ENCODE peak calls at places on chromosomes 16 and 17, in ten cellular contexts. E, Y, O, B, K, C, G, J, Z and P are unnamed samples.
A peak's percentile ranks its signal among the peaks of the same experiment; 100 is the strongest.

GRCh38 chr16:48054881-48055601 is 100.8 kb downstream of the ABCC12 start:
- DNase-seq in E (peak; percentile 61), Y (peak; percentile 87), O (peak; percentile 71), B (peak; percentile 39), K (peak; percentile 85), C (no peak), G (no peak), J (peak; percentile 20), Z (peak; percentile 29), P (peak; percentile 21)

GRCh38 chr17:17351901-17352781 is 49.0 kb downstream of the NT5M start:
- DNase-seq in E (peak; percentile 86), Y (no peak), O (peak; percentile 55), B (peak; percentile 67), K (no peak), C (no peak), G (peak; percentile 49), J (no peak), Z (no peak), P (no peak)

GRCh38 chr17:50946891-50947843 is 81.0 kb upstream of the TOB1 start:
- DNase-seq in E (no peak), Y (no peak), O (no peak), B (no peak), K (no peak), C (no peak), G (no peak), J (no peak), Z (no peak), P (no peak)

GRCh38 chr17:3977387-3977786 is 13.2 kb upstream of the ATP2A3 start:
- DNase-seq in E (no peak), Y (no peak), O (no peak), B (no peak), K (no peak), C (no peak), G (no peak), J (no peak), Z (no peak), P (no peak)

GRCh38 chr17:40791808-40792436 is 7.8 kb downstream of the KRT28 start:
- DNase-seq in E (peak; percentile 35), Y (peak; percentile 61), O (no peak), B (peak; percentile 25), K (peak; percentile 60), C (no peak), G (no peak), J (no peak), Z (no peak), P (no peak)

GRCh38 chr16:22314661-22315626 is 17.7 kb downstream of the POLR3E start:
- DNase-seq in E (no peak), Y (no peak), O (no peak), B (no peak), K (no peak), C (no peak), G (no peak), J (no peak), Z (no peak), P (no peak)

GRCh38 chr17:57273471-57273870 is 17.1 kb downstream of the MSI2 start:
- DNase-seq in E (no peak), Y (no peak), O (no peak), B (no peak), K (no peak), C (no peak), G (no peak), J (no peak), Z (no peak), P (no peak)

GRCh38 chr17:2412561-2413021 is 11.7 kb upstream of the MNT start:
- DNase-seq in E (peak; percentile 70), Y (peak; percentile 72), O (no peak), B (peak; percentile 15), K (peak; percentile 58), C (no peak), G (no peak), J (no peak), Z (no peak), P (no peak)

GRCh38 chr16:66935319-66936011 is at the start of gene CES2:
- DNase-seq in E (peak; percentile 77), Y (peak; percentile 86), O (no peak), B (peak; percentile 41), K (peak; percentile 21), C (no peak), G (peak; percentile 55), J (no peak), Z (no peak), P (no peak)

GRCh38 chr16:61587526-61587925 is 448.7 kb downstream of the CDH8 start:
- DNase-seq in E (no peak), Y (no peak), O (no peak), B (no peak), K (no peak), C (no peak), G (no peak), J (no peak), Z (no peak), P (no peak)

GRCh38 chr17:75404739-75405364 is 626 bp downstream of the GRB2 start:
- DNase-seq in E (peak; percentile 37), Y (peak; percentile 40), O (peak; percentile 68), B (peak; percentile 53), K (peak; percentile 57), C (peak; percentile 26), G (peak; percentile 31), J (peak; percentile 52), Z (no peak), P (no peak)

GRCh38 chr16:9441021-9441420 is 349.6 kb downstream of the HAPSTR1 start:
- DNase-seq in E (no peak), Y (no peak), O (no peak), B (peak; percentile 9), K (peak; percentile 20), C (no peak), G (no peak), J (no peak), Z (no peak), P (no peak)

GRCh38 chr16:22270525-22270924 is 26.7 kb upstream of the POLR3E start:
- DNase-seq in E (no peak), Y (peak; percentile 29), O (no peak), B (no peak), K (no peak), C (no peak), G (no peak), J (no peak), Z (no peak), P (no peak)

GRCh38 chr16:66490774-66491715 is 58.9 kb downstream of the TK2 start:
- DNase-seq in E (no peak), Y (no peak), O (no peak), B (no peak), K (no peak), C (no peak), G (no peak), J (no peak), Z (no peak), P (no peak)

GRCh38 chr17:57939797-57940196 is 15.4 kb downstream of the CUEDC1 start:
- DNase-seq in E (no peak), Y (no peak), O (peak; percentile 92), B (no peak), K (no peak), C (no peak), G (peak; percentile 59), J (peak; percentile 83), Z (no peak), P (peak; percentile 66)

GRCh38 chr16:12089492-12090161 is 113.1 kb downstream of the SNX29 start:
- DNase-seq in E (peak; percentile 38), Y (peak; percentile 79), O (no peak), B (peak; percentile 11), K (peak; percentile 66), C (no peak), G (peak; percentile 37), J (no peak), Z (no peak), P (peak; percentile 29)

GRCh38 chr17:8506145-8506544 is 70.5 kb downstream of the NDEL1 start:
- DNase-seq in E (no peak), Y (no peak), O (no peak), B (no peak), K (no peak), C (no peak), G (peak; percentile 31), J (no peak), Z (no peak), P (no peak)